ENCODE peak calls at places on chromosomes 12 and 14, in five cellular contexts. L is HepG2, C is GM12878, O is SK-N-SH, A is K562. R is an unnamed sample.

GRCh38 chr12:106106892-106107291 is 31.9 kb downstream of the NUAK1 start:
- DNase-seq in O (no peak), A (no peak), C (no peak), L (no peak), R (no peak)

GRCh38 chr12:91138337-91138905 is 27.1 kb upstream of the LUM start:
- DNase-seq in L (no peak), A (no peak), O (peak; percentile 12), C (no peak), R (no peak)

GRCh38 chr14:92552066-92552465 is 38.5 kb downstream of the RIN3 start:
- DNase-seq in A (no peak), L (no peak), O (no peak), C (no peak), R (no peak)

GRCh38 chr14:68774771-68775613 is 17.9 kb downstream of the ZFP36L1 start:
- DNase-seq in C (no peak), A (no peak), L (peak; percentile 78), O (no peak), R (no peak)

GRCh38 chr12:57465747-57466505 is 6.3 kb downstream of the GLI1 start:
- DNase-seq in L (no peak), C (no peak), O (no peak), A (no peak), R (no peak)

GRCh38 chr14:101761881-101762529 is 496 bp downstream of the PPP2R5C start:
- DNase-seq in O (peak; percentile 80), A (peak; percentile 56), C (no peak), L (no peak), R (no peak)

GRCh38 chr14:69719501-69719951 is 47.4 kb upstream of the SRSF5 start:
- DNase-seq in C (no peak), O (no peak), A (no peak), L (no peak), R (no peak)

GRCh38 chr12:65664715-65665250 is 159.5 kb upstream of the HMGA2 start:
- DNase-seq in L (no peak), O (no peak), C (no peak), A (no peak), R (no peak)

GRCh38 chr14:91380116-91380515 is 37.5 kb downstream of the CCDC88C start:
- DNase-seq in C (no peak), O (no peak), A (no peak), L (no peak), R (no peak)

DNA sequence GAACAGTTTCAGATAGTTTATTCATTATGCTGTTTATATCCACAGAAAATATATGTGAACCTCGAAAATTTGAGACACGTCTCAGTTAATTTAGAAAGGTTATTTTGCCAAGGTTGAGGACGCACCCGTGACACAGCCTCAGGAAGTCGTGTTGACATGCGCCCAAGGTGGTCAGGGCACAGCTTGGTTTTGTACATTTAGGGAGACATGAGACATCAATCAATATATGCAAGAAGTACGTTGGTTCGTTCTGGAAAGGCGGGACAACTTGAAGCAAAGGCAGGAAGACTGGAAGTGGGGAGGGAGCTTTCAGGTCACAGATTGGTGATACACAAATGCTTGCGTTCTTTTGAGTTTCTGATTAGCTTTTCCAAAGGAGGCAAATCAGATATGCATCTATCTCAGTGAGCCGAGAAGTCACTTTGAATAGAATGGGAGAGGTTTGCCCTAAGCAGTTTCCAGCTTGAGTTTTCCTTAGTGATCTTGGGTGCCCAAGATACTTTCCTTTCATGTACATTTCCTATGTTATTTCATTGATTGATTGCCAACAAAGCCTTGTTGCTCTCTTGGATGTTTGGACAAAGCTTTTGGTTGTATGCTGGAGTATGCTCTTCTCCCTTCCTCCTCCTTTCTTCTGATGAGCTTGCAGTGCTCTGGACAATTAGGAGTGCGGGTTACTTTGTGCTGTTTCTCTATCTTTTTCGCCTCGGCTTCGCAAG is 3.2 kb downstream of the SNAPC1 start:
- DNase-seq in O (no peak), A (no peak), C (no peak), L (no peak), R (no peak)
- TF ChIP-seq ZBTB33 in O (no peak), A (no peak), C (no peak), L (no peak), R (no peak)

GRCh38 chr12:93790472-93791152 is 113.4 kb downstream of the CRADD start:
- DNase-seq in O (no peak), L (no peak), C (no peak), A (peak; percentile 40), R (no peak)
- TF ChIP-seq ZBTB33 in O (peak; percentile 44), L (no peak), C (no peak), A (no peak), R (no peak)

DNA sequence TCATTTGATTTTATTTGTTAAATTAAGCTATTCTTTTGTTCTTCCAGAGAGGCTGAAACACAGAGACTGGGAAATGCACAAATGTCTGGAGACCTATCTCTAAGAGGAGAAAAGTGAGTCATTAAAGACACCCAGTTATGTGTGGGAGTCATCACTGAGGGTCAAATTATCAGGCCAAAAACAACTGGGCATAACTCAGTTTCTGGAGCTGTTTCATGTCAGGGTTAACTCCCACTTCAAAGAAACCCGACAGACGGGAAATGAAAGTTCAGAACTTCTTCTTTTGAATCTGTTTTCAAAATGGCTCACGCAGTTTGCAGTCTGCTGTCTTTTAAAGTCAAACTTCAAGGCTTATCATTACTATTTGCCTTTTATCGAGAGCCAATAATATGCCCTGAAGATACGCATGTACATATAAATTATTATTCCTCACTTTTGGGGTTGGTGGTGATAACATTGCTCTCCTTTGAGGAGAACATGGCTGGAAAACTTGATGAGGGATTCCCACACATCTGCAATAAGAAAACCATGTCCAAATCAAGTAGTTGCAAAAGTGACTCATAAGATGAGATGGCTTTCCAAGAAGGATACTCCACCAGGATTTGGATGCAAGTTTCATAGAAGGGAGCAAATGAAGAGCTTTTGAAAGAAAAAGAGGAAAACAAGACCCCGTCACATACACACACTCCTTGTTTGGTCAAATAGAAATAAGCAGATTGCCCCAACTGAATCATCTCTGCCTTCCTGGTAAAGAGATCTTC is 341.4 kb downstream of the ADAMTS20 start:
- DNase-seq in L (no peak), O (no peak), C (peak; percentile 57), A (no peak), R (no peak)
- TF ChIP-seq ZBTB33 in L (no peak), O (no peak), C (no peak), A (no peak), R (no peak)

GRCh38 chr12:71007736-71008449 is 87.4 kb upstream of the PTPRR start:
- DNase-seq in O (no peak), C (no peak), A (no peak), L (no peak), R (no peak)
- TF ChIP-seq ZBTB33 in O (no peak), C (no peak), A (no peak), L (no peak), R (no peak)

GRCh38 chr14:37571391-37571790 is 23.7 kb downstream of the FOXA1 start:
- DNase-seq in C (no peak), O (no peak), A (no peak), L (no peak), R (no peak)

GRCh38 chr14:37569729-37570128 is 25.3 kb downstream of the FOXA1 start:
- DNase-seq in C (no peak), O (no peak), A (no peak), L (no peak), R (no peak)

GRCh38 chr14:37566811-37567371 is 28.2 kb downstream of the FOXA1 start:
- DNase-seq in O (no peak), L (no peak), A (no peak), C (no peak), R (no peak)

GRCh38 chr14:37563189-37563588 is 31.9 kb downstream of the FOXA1 start:
- DNase-seq in C (no peak), O (no peak), A (no peak), L (no peak), R (no peak)

GRCh38 chr14:37565550-37565949 is 29.5 kb downstream of the FOXA1 start:
- DNase-seq in A (no peak), L (peak; percentile 70), O (no peak), C (no peak), R (no peak)
- TF ChIP-seq ZBTB33 in A (no peak), L (no peak), O (no peak), C (no peak), R (no peak)

GRCh38 chr12:64006211-64006610 is 161.7 kb downstream of the SRGAP1 start:
- DNase-seq in O (no peak), C (no peak), A (no peak), L (no peak), R (no peak)
- TF ChIP-seq ZBTB33 in O (no peak), C (no peak), A (no peak), L (no peak), R (no peak)

R was measured in HCT116.